ENCODE peak calls at places on chromosomes 12 and 14, in seven cellular contexts. One of them, this sample, is unnamed.

GRCh38 chr12:84502907-84503787 is 409.5 kb downstream of the SLC6A15 start:
- DNase-seq in hepatic stellate cell: no peak
- DNase-seq in frontal cortex: peak; percentile 2
- DNase-seq in non-pigmented ciliary epithelial cell: peak; percentile 52
- DNase-seq in stimulated activated CD8-positive, alpha-beta memory T cell treated with anti-CD3 and anti-CD28 coated beads, Interleukin-15, amount 100 ng/mL, for 24 hours: no peak
- DNase-seq in glutamatergic neuron: peak; percentile 64
- DNase-seq in ELR: peak; percentile 26
- DNase-seq in this sample: peak; percentile 30

GRCh38 chr12:40224439-40225291 is at the start of gene LRRK2:
- DNase-seq in hepatic stellate cell: peak; percentile 52
- DNase-seq in frontal cortex: peak; percentile 48
- DNase-seq in non-pigmented ciliary epithelial cell: no peak
- DNase-seq in stimulated activated CD8-positive, alpha-beta memory T cell treated with anti-CD3 and anti-CD28 coated beads, Interleukin-15, amount 100 ng/mL, for 24 hours: no peak
- DNase-seq in glutamatergic neuron: peak; percentile 42
- DNase-seq in ELR: peak; percentile 66
- DNase-seq in this sample: peak; percentile 2

GRCh38 chr12:53499261-53500118 is at the start of gene MAP3K12:
- DNase-seq in hepatic stellate cell: peak; percentile 71
- DNase-seq in frontal cortex: peak; percentile 55
- DNase-seq in non-pigmented ciliary epithelial cell: no peak
- DNase-seq in stimulated activated CD8-positive, alpha-beta memory T cell treated with anti-CD3 and anti-CD28 coated beads, Interleukin-15, amount 100 ng/mL, for 24 hours: no peak
- DNase-seq in glutamatergic neuron: peak; percentile 86
- DNase-seq in ELR: peak; percentile 79
- DNase-seq in this sample: peak; percentile 40

GRCh38 chr12:100229036-100229635 is 28.5 kb downstream of the ACTR6 start:
- DNase-seq in hepatic stellate cell: no peak
- DNase-seq in frontal cortex: no peak
- DNase-seq in non-pigmented ciliary epithelial cell: no peak
- DNase-seq in stimulated activated CD8-positive, alpha-beta memory T cell treated with anti-CD3 and anti-CD28 coated beads, Interleukin-15, amount 100 ng/mL, for 24 hours: no peak
- DNase-seq in glutamatergic neuron: no peak
- DNase-seq in ELR: peak; percentile 41
- DNase-seq in this sample: peak; percentile 24

GRCh38 chr14:34368115-34368970 is 93.7 kb downstream of the SPTSSA start:
- DNase-seq in hepatic stellate cell: no peak
- DNase-seq in frontal cortex: no peak
- DNase-seq in non-pigmented ciliary epithelial cell: no peak
- DNase-seq in stimulated activated CD8-positive, alpha-beta memory T cell treated with anti-CD3 and anti-CD28 coated beads, Interleukin-15, amount 100 ng/mL, for 24 hours: no peak
- DNase-seq in glutamatergic neuron: no peak
- DNase-seq in ELR: no peak
- DNase-seq in this sample: no peak

GRCh38 chr12:128771681-128772080 is 52.1 kb downstream of the SLC15A4 start:
- DNase-seq in hepatic stellate cell: no peak
- DNase-seq in frontal cortex: no peak
- DNase-seq in non-pigmented ciliary epithelial cell: no peak
- DNase-seq in stimulated activated CD8-positive, alpha-beta memory T cell treated with anti-CD3 and anti-CD28 coated beads, Interleukin-15, amount 100 ng/mL, for 24 hours: no peak
- DNase-seq in glutamatergic neuron: no peak
- DNase-seq in ELR: no peak
- DNase-seq in this sample: no peak

GRCh38 chr12:98221243-98221808 is 294.1 kb upstream of the TMPO start:
- DNase-seq in hepatic stellate cell: no peak
- DNase-seq in frontal cortex: no peak
- DNase-seq in non-pigmented ciliary epithelial cell: no peak
- DNase-seq in stimulated activated CD8-positive, alpha-beta memory T cell treated with anti-CD3 and anti-CD28 coated beads, Interleukin-15, amount 100 ng/mL, for 24 hours: no peak
- DNase-seq in glutamatergic neuron: no peak
- DNase-seq in ELR: no peak
- DNase-seq in this sample: no peak

GRCh38 chr12:117035287-117035686 is 63.9 kb downstream of the TESC start:
- DNase-seq in hepatic stellate cell: no peak
- DNase-seq in frontal cortex: no peak
- DNase-seq in non-pigmented ciliary epithelial cell: no peak
- DNase-seq in stimulated activated CD8-positive, alpha-beta memory T cell treated with anti-CD3 and anti-CD28 coated beads, Interleukin-15, amount 100 ng/mL, for 24 hours: no peak
- DNase-seq in glutamatergic neuron: no peak
- DNase-seq in ELR: no peak
- DNase-seq in this sample: no peak

GRCh38 chr12:120640840-120641833 is 711 bp downstream of the CABP1 start:
- DNase-seq in hepatic stellate cell: peak; percentile 54
- DNase-seq in frontal cortex: peak; percentile 36
- DNase-seq in non-pigmented ciliary epithelial cell: no peak
- DNase-seq in stimulated activated CD8-positive, alpha-beta memory T cell treated with anti-CD3 and anti-CD28 coated beads, Interleukin-15, amount 100 ng/mL, for 24 hours: no peak
- DNase-seq in glutamatergic neuron: peak; percentile 24
- DNase-seq in ELR: peak; percentile 61
- DNase-seq in this sample: peak; percentile 71

GRCh38 chr12:102302553-102302952 is 104.9 kb upstream of the PMCH start:
- DNase-seq in hepatic stellate cell: no peak
- DNase-seq in frontal cortex: no peak
- DNase-seq in non-pigmented ciliary epithelial cell: no peak
- DNase-seq in stimulated activated CD8-positive, alpha-beta memory T cell treated with anti-CD3 and anti-CD28 coated beads, Interleukin-15, amount 100 ng/mL, for 24 hours: no peak
- DNase-seq in glutamatergic neuron: no peak
- DNase-seq in ELR: peak; percentile 2
- DNase-seq in this sample: no peak